ENCODE peak calls at places on chromosome 6, in four cellular contexts. W is Calu3, K is Caki2, A is right atrium auricular region. N is an unnamed sample.

GRCh38 chr6:24517659-24518538 is 23.1 kb downstream of the ALDH5A1 start:
- DNase-seq in W (no peak), K (peak; percentile 77), A (no peak), N (no peak)

GRCh38 chr6:92911301-92911700 is 508.1 kb downstream of the EPHA7 start:
- DNase-seq in W (no peak), K (no peak), A (no peak), N (no peak)

GRCh38 chr6:133426038-133426437 is 184.9 kb downstream of the EYA4 start:
- DNase-seq in W (no peak), K (no peak), A (no peak), N (no peak)

GRCh38 chr6:50922579-50923525 is 104.2 kb downstream of the TFAP2B start:
- DNase-seq in W (no peak), K (no peak), A (no peak), N (no peak)

GRCh38 chr6:159217595-159218275 is 48.5 kb downstream of the FNDC1 start:
- DNase-seq in W (peak; percentile 33), K (peak; percentile 13), A (no peak), N (peak; percentile 16)

GRCh38 chr6:72826033-72826432 is 204.2 kb downstream of the KCNQ5 start:
- DNase-seq in W (no peak), K (no peak), A (no peak), N (no peak)

GRCh38 chr6:45655630-45656422 is 278.1 kb upstream of the SUPT3H start:
- DNase-seq in W (no peak), K (peak; percentile 89), A (no peak), N (no peak)

GRCh38 chr6:97524846-97525245 is 241.8 kb upstream of the MMS22L start:
- DNase-seq in W (no peak), K (no peak), A (no peak), N (no peak)

GRCh38 chr6:15464211-15464725 is 198.6 kb downstream of the DTNBP1 start:
- DNase-seq in W (peak; percentile 49), K (no peak), A (no peak), N (peak; percentile 44)

GRCh38 chr6:169969372-169970099 is 218.1 kb downstream of the ERMARD start:
- DNase-seq in W (no peak), K (no peak), A (peak; percentile 21), N (no peak)

GRCh38 chr6:11043552-11043960 is 549 bp downstream of the ELOVL2 start:
- DNase-seq in W (no peak), K (no peak), A (no peak), N (peak; percentile 13)

GRCh38 chr6:136067731-136068341 is 182.3 kb downstream of the MTFR2 start:
- DNase-seq in W (peak; percentile 61), K (peak; percentile 96), A (no peak), N (no peak)

GRCh38 chr6:158143700-158144099 is 24.4 kb downstream of the SERAC1 start:
- DNase-seq in W (peak; percentile 13), K (no peak), A (no peak), N (no peak)

GRCh38 chr6:95318137-95318536 is 259.2 kb upstream of the MANEA start:
- DNase-seq in W (no peak), K (no peak), A (no peak), N (no peak)

GRCh38 chr6:145547596-145548325 is 187.6 kb downstream of the EPM2A start:
- DNase-seq in W (no peak), K (no peak), A (no peak), N (no peak)

GRCh38 chr6:56767892-56768531 is 125.3 kb upstream of the DST start:
- DNase-seq in W (no peak), K (no peak), A (no peak), N (no peak)

GRCh38 chr6:166784691-166785090 is 157.6 kb upstream of the RPS6KA2 start:
- DNase-seq in W (no peak), K (no peak), A (no peak), N (no peak)

GRCh38 chr6:34926655-34927054 is 37.6 kb downstream of the ANKS1A start:
- DNase-seq in W (peak; percentile 15), K (no peak), A (no peak), N (no peak)

GRCh38 chr6:2658788-2659187 is 91.9 kb downstream of the MYLK4 start:
- DNase-seq in W (peak; percentile 28), K (no peak), A (no peak), N (no peak)

GRCh38 chr6:34436803-34437643 is 11.2 kb upstream of the RPS10 start:
- DNase-seq in W (no peak), K (no peak), A (no peak), N (no peak)

N was measured in stimulated activated naive CD8-positive, alpha-beta T cell treated with anti-CD3 and anti-CD28 coated beads, Interleukin-15, amount 100 ng/mL, for 72 hours.